ENCODE peak calls at places on chromosome 1, in eight cellular contexts. I is posterior vena cava; W is fibroblast of the conjunctiva; O is AG08396; X is NCI-H2081; N is activated CD4-positive, CD25-positive, alpha-beta regulatory T cell; C is stimulated activated CD4-positive, alpha-beta T cell treated with anti-CD3 and anti-CD28 coated beads, TNF-alpha, amount 100 ng/mL, for 1 hour; G is Panc1. Q is an unnamed sample.

GRCh38 chr1:26184086-26184485 is 6.3 kb upstream of the CATSPER4 start:
- DNase-seq in O (no peak), X (no peak), I (no peak), G (no peak), W (no peak), C (no peak), N (no peak), Q (no peak)

GRCh38 chr1:19477284-19478240 is 7.8 kb downstream of the CAPZB start:
- DNase-seq in G (no peak), O (no peak), X (no peak), C (no peak), N (no peak), I (peak), W (no peak), Q (no peak)

GRCh38 chr1:10242135-10242534 is 31.8 kb downstream of the KIF1B start:
- DNase-seq in I (no peak), C (no peak), O (no peak), W (no peak), G (no peak), X (no peak), N (no peak), Q (no peak)

GRCh38 chr1:2208309-2209239 is 14.0 kb upstream of the FAAP20 start:
- DNase-seq in N (no peak), C (no peak), G (no peak), X (no peak), W (peak), I (peak), O (peak), Q (no peak)

GRCh38 chr1:52662645-52663313 is 29.8 kb downstream of the SHISAL2A start:
- DNase-seq in X (peak), I (no peak), G (no peak), W (peak), C (no peak), N (no peak), O (no peak), Q (peak)

GRCh38 chr1:234718509-234719453 is 108.8 kb upstream of the IRF2BP2 start:
- DNase-seq in C (no peak), I (no peak), N (no peak), O (no peak), W (no peak), X (no peak), G (no peak), Q (no peak)

GRCh38 chr1:104291156-104291555 is 541.5 kb downstream of the AMY1C start:
- DNase-seq in C (no peak), X (no peak), N (no peak), G (no peak), O (no peak), W (no peak), I (no peak), Q (no peak)

GRCh38 chr1:115469703-115470476 is 131.8 kb upstream of the NGF start:
- DNase-seq in X (peak), C (peak), G (peak), W (peak), N (no peak), O (peak), I (no peak), Q (peak)

GRCh38 chr1:209397910-209398309 is 185.6 kb upstream of the CAMK1G start:
- DNase-seq in G (no peak), O (no peak), X (no peak), I (no peak), C (no peak), W (no peak), N (no peak), Q (no peak)

GRCh38 chr1:29744684-29745490 is 508.6 kb downstream of the PTPRU start:
- DNase-seq in C (no peak), I (peak), W (no peak), G (no peak), N (no peak), X (no peak), O (no peak), Q (no peak)

GRCh38 chr1:46603481-46603857 is 599 bp downstream of the MKNK1 start:
- DNase-seq in O (no peak), X (no peak), G (no peak), W (no peak), I (no peak), N (no peak), C (no peak), Q (no peak)

GRCh38 chr1:173249349-173249748 is 42.2 kb upstream of the TNFSF4 start:
- DNase-seq in O (no peak), G (no peak), I (no peak), W (peak), C (no peak), N (no peak), X (no peak), Q (no peak)